ENCODE peak calls at places on chromosomes 12 and 14, in six cellular contexts. Z, X, P, V, T and Y are unnamed samples.

GRCh38 chr12:95185096-95185495 is 32.2 kb downstream of the FGD6 start:
- DNase-seq in X (peak), Z (no peak), T (no peak), V (no peak), P (no peak), Y (no peak)

GRCh38 chr12:15599266-15600037 is 189.7 kb downstream of the EPS8 start:
- DNase-seq in X (peak), P (peak), T (peak), V (no peak), Z (no peak), Y (peak)

GRCh38 chr12:13206560-13206897 is 10.0 kb downstream of the EMP1 start:
- DNase-seq in V (no peak), P (no peak), T (no peak), X (no peak), Z (no peak), Y (no peak)

GRCh38 chr14:73773441-73774243 is 59.5 kb upstream of the PNMA1 start:
- DNase-seq in P (no peak), T (no peak), Z (no peak), X (no peak), V (no peak), Y (no peak)

GRCh38 chr14:103716091-103716801 is 636 bp downstream of the ZFYVE21 start:
- DNase-seq in Z (no peak), T (no peak), P (peak), X (no peak), V (peak), Y (peak)

GRCh38 chr12:75489613-75490210 is 9.2 kb downstream of the GLIPR1 start:
- DNase-seq in V (peak), T (no peak), Z (no peak), X (no peak), P (peak), Y (no peak)

GRCh38 chr12:50401383-50402155 is 884 bp downstream of the LARP4 start:
- DNase-seq in Z (no peak), X (no peak), T (peak), V (no peak), P (peak), Y (peak)

GRCh38 chr14:92917041-92917940 is 5.7 kb upstream of the CHGA start:
- DNase-seq in T (no peak), Z (no peak), P (no peak), X (no peak), V (no peak), Y (no peak)

GRCh38 chr12:123427036-123427769 is 9.3 kb downstream of the RILPL2 start:
- DNase-seq in V (peak), T (no peak), Z (no peak), P (no peak), X (no peak), Y (no peak)

GRCh38 chr12:6334940-6335450 is 6.9 kb downstream of the TNFRSF1A start:
- DNase-seq in V (no peak), Z (no peak), P (no peak), X (no peak), T (no peak), Y (no peak)

GRCh38 chr14:77615231-77616132 is 955 bp downstream of the SPTLC2 start:
- DNase-seq in V (peak), Z (no peak), P (peak), X (no peak), T (no peak), Y (peak)

GRCh38 chr14:105733081-105734065 is 207.0 kb downstream of the TMEM121 start:
- DNase-seq in X (no peak), T (no peak), V (no peak), P (no peak), Z (no peak), Y (no peak)

GRCh38 chr12:981176-981828 is 9.7 kb upstream of the ERC1 start:
- DNase-seq in Z (no peak), T (no peak), V (no peak), P (peak), X (no peak), Y (no peak)

GRCh38 chr12:19390208-19390607 is 49.1 kb upstream of the AEBP2 start:
- DNase-seq in Z (no peak), V (no peak), X (no peak), T (no peak), P (peak), Y (no peak)

GRCh38 chr12:15540469-15540872 is 218.2 kb downstream of the PTPRO start:
- DNase-seq in Z (no peak), T (no peak), V (no peak), P (peak), X (no peak), Y (peak)

GRCh38 chr12:19095331-19095730 is 34.2 kb upstream of the PLEKHA5 start:
- DNase-seq in P (peak), Z (no peak), V (no peak), T (no peak), X (no peak), Y (no peak)

GRCh38 chr14:63717704-63718103 is 10.2 kb downstream of the SGPP1 start:
- DNase-seq in X (no peak), T (peak), P (peak), V (no peak), Z (no peak), Y (peak)

GRCh38 chr12:109735825-109736551 is 22.4 kb downstream of the FAM222A start:
- DNase-seq in V (no peak), P (no peak), Z (no peak), T (no peak), X (no peak), Y (no peak)

GRCh38 chr12:2177751-2178150 is 125.0 kb downstream of the CACNA1C start:
- DNase-seq in X (no peak), P (no peak), V (no peak), T (no peak), Z (no peak), Y (no peak)

GRCh38 chr12:53324779-53325538 is 3.5 kb upstream of the AAAS start:
- DNase-seq in P (peak), X (peak), T (peak), Z (peak), V (peak), Y (peak)

GRCh38 chr12:10082057-10082874 is 16.5 kb downstream of the CLEC1A start:
- DNase-seq in T (no peak), X (no peak), V (no peak), P (peak), Z (no peak), Y (no peak)

GRCh38 chr12:111975161-111975931 is 37.6 kb downstream of the TMEM116 start:
- DNase-seq in T (no peak), V (no peak), X (peak), P (no peak), Z (no peak), Y (no peak)

GRCh38 chr12:45727994-45728624 is 1.4 kb upstream of the ARID2 start:
- DNase-seq in T (no peak), P (no peak), V (peak), Z (no peak), X (no peak), Y (no peak)

GRCh38 chr12:65881965-65882413 is 57.7 kb downstream of the HMGA2 start:
- DNase-seq in X (no peak), Z (no peak), P (peak), T (no peak), V (no peak), Y (peak)

GRCh38 chr12:6542209-6543009 is 8.1 kb downstream of the GAPDH start:
- DNase-seq in P (no peak), X (no peak), Z (no peak), T (peak), V (no peak), Y (peak)

GRCh38 chr12:96233941-96234461 is 39.8 kb downstream of the ELK3 start:
- DNase-seq in X (peak), Z (no peak), T (no peak), V (no peak), P (peak), Y (peak)

GRCh38 chr12:52496054-52496453 is 3.0 kb upstream of the KRT6A start:
- DNase-seq in T (no peak), V (no peak), P (peak), X (no peak), Z (no peak), Y (no peak)

GRCh38 chr12:107844312-107844921 is 69.9 kb downstream of the ASCL4 start:
- DNase-seq in Z (no peak), P (no peak), T (no peak), V (no peak), X (no peak), Y (no peak)

GRCh38 chr12:76790564-76791552 is 26.9 kb downstream of the ZDHHC17 start:
- DNase-seq in Z (no peak), X (no peak), T (peak), P (peak), V (no peak), Y (peak)